ENCODE peak calls at places on chromosomes 1 and 21, in eight cellular contexts. R is GM04504; H is HS-27A; U is OCI-LY7; G is mucosa of gallbladder; B is H4; N is stimulated activated CD8-positive, alpha-beta memory T cell treated with anti-CD3 and anti-CD28 coated beads, Interleukin-12 subunit alpha, Interleukin-12 subunit beta, amount 100 ng/mL, for 4 hours; J is HT1080. Z is an unnamed sample.

GRCh38 chr1:192852001-192852400 is 43.2 kb downstream of the RGS2 start:
- DNase-seq in U (no peak), G (no peak), H (no peak), N (no peak), J (no peak), B (no peak), R (no peak), Z (no peak)

GRCh38 chr1:203556047-203556851 is 62.3 kb downstream of the OPTC start:
- DNase-seq in B (no peak), U (no peak), H (no peak), R (peak), N (no peak), G (no peak), J (no peak), Z (no peak)

GRCh38 chr1:154157520-154158306 is 2.8 kb upstream of the NUP210L start:
- DNase-seq in B (no peak), N (peak), U (peak), H (no peak), G (peak), R (no peak), J (no peak), Z (no peak)

GRCh38 chr1:64936958-64937357 is 29.4 kb downstream of the JAK1 start:
- DNase-seq in G (no peak), U (no peak), B (no peak), H (no peak), J (no peak), R (no peak), N (no peak), Z (no peak)

GRCh38 chr1:9263984-9264929 is 28.4 kb upstream of the SPSB1 start:
- DNase-seq in R (no peak), H (no peak), B (no peak), J (no peak), G (no peak), U (no peak), N (no peak), Z (no peak)

GRCh38 chr1:242132446-242132845 is 133.5 kb upstream of the MAP1LC3C start:
- DNase-seq in G (no peak), J (no peak), N (no peak), H (no peak), B (no peak), R (no peak), U (no peak), Z (no peak)

GRCh38 chr1:233326995-233327937 is at the start of gene MAP3K21:
- DNase-seq in U (peak), R (no peak), N (peak), B (peak), J (peak), G (peak), H (peak), Z (peak)

GRCh38 chr1:20439282-20439681 is 46.7 kb downstream of the CAMK2N1 start:
- DNase-seq in G (no peak), J (peak), B (no peak), H (no peak), R (no peak), N (no peak), U (no peak), Z (peak)

GRCh38 chr21:28587748-28588147 is 404.9 kb downstream of the LTN1 start:
- DNase-seq in N (no peak), G (no peak), U (no peak), J (no peak), R (peak), H (peak), B (no peak), Z (no peak)

GRCh38 chr1:65164633-65165032 is 16.6 kb downstream of the AK4 start:
- DNase-seq in H (no peak), G (no peak), R (no peak), B (no peak), U (no peak), J (no peak), N (no peak), Z (no peak)

GRCh38 chr1:240666548-240667198 is 54.7 kb upstream of the GREM2 start:
- DNase-seq in N (no peak), H (no peak), B (no peak), J (no peak), U (no peak), G (no peak), R (no peak), Z (no peak)

GRCh38 chr1:208172389-208173140 is 71.6 kb downstream of the PLXNA2 start:
- DNase-seq in B (no peak), N (no peak), H (no peak), G (no peak), U (no peak), J (peak), R (no peak), Z (no peak)

GRCh38 chr1:171741872-171742576 is at the start of gene VAMP4:
- DNase-seq in H (no peak), N (peak), J (peak), R (peak), G (peak), B (peak), U (peak), Z (peak)

GRCh38 chr1:8376358-8376840 is 58.5 kb downstream of the SLC45A1 start:
- DNase-seq in H (no peak), G (no peak), J (no peak), U (no peak), N (no peak), B (no peak), R (no peak), Z (no peak)

GRCh38 chr1:935751-936231 is 12.1 kb downstream of the SAMD11 start:
- DNase-seq in B (no peak), R (no peak), J (no peak), N (no peak), U (no peak), G (no peak), H (no peak), Z (no peak)

GRCh38 chr1:103942029-103942428 is 192.3 kb downstream of the AMY1C start:
- DNase-seq in B (no peak), R (no peak), J (no peak), U (no peak), H (no peak), N (no peak), G (no peak), Z (no peak)

GRCh38 chr1:42931108-42931539 is 27.5 kb downstream of the SLC2A1 start:
- DNase-seq in B (peak), U (peak), G (no peak), H (no peak), N (no peak), R (no peak), J (peak), Z (peak)

GRCh38 chr1:21308847-21309652 is 18.8 kb upstream of the ECE1 start:
- DNase-seq in R (no peak), J (no peak), N (no peak), H (no peak), G (no peak), U (no peak), B (no peak), Z (no peak)

GRCh38 chr1:178388398-178389161 is 108.2 kb downstream of the CLEC20A start:
- DNase-seq in G (no peak), J (no peak), H (no peak), R (peak), U (no peak), N (no peak), B (no peak), Z (no peak)

GRCh38 chr1:175481126-175482071 is 262.0 kb downstream of the TNR start:
- DNase-seq in N (no peak), G (no peak), U (peak), R (no peak), B (no peak), H (no peak), J (no peak), Z (peak)

GRCh38 chr1:55580845-55581332 is 365.7 kb upstream of the USP24 start:
- DNase-seq in N (no peak), U (no peak), B (no peak), H (peak), R (peak), G (no peak), J (peak), Z (no peak)

GRCh38 chr1:29703596-29703995 is 467.3 kb downstream of the PTPRU start:
- DNase-seq in J (peak), R (no peak), H (no peak), G (peak), N (no peak), B (peak), U (peak), Z (peak)

GRCh38 chr21:15894596-15894995 is 164.8 kb downstream of the USP25 start:
- DNase-seq in N (no peak), U (no peak), R (peak), H (no peak), G (no peak), J (no peak), B (no peak), Z (peak)

GRCh38 chr1:94279048-94279447 is 41.7 kb upstream of the ARHGAP29 start:
- DNase-seq in U (no peak), N (no peak), J (no peak), G (no peak), R (no peak), B (no peak), H (no peak), Z (no peak)

GRCh38 chr1:201714542-201715276 is 114.2 kb upstream of the IPO9 start:
- DNase-seq in J (peak), B (peak), R (peak), H (peak), U (no peak), N (no peak), G (peak), Z (peak)

GRCh38 chr1:2556277-2557145 is at the start of gene TNFRSF14:
- DNase-seq in H (no peak), B (peak), N (peak), R (peak), J (peak), G (peak), U (peak), Z (peak)

GRCh38 chr1:207672525-207673130 is 27.7 kb downstream of the CR1L start:
- DNase-seq in G (peak), J (no peak), B (peak), N (no peak), R (peak), H (peak), U (peak), Z (peak)

GRCh38 chr1:50047916-50048694 is 24.4 kb upstream of the AGBL4 start:
- DNase-seq in N (no peak), U (no peak), H (no peak), J (peak), G (no peak), B (no peak), R (no peak), Z (no peak)

GRCh38 chr1:215719569-215719968 is 152.5 kb downstream of the KCTD3 start:
- DNase-seq in J (peak), G (no peak), N (no peak), U (no peak), H (no peak), B (no peak), R (no peak), Z (no peak)

GRCh38 chr21:37605006-37605405 is 238.4 kb downstream of the DYRK1A start:
- DNase-seq in R (no peak), H (no peak), J (no peak), G (no peak), N (no peak), B (no peak), U (no peak), Z (no peak)

GRCh38 chr1:20551945-20552727 is at the start of gene FAM43B:
- DNase-seq in R (no peak), J (no peak), H (no peak), B (no peak), U (no peak), N (no peak), G (peak), Z (peak)